ENCODE peak calls at places on chromosomes 3 and 15, in six cellular contexts. N is lower lobe of right lung, K is keratinocyte, H is fibroblast of the aortic adventitia, P is IMR-90, Z is PC-3. U is an unnamed sample.
A peak's percentile ranks its signal among the peaks of the same experiment; 100 is the strongest.

GRCh38 chr15:100772478-100773378 is 106.9 kb upstream of the ALDH1A3 start:
- DNase-seq in N (no peak), K (no peak), H (no peak), P (no peak), Z (no peak), U (no peak)

GRCh38 chr3:14598143-14598569 is 53.4 kb upstream of the CCDC174 start:
- DNase-seq in N (no peak), K (no peak), H (peak; percentile 56), P (peak; percentile 39), Z (peak; percentile 49), U (no peak)

GRCh38 chr3:73021301-73021700 is 24.7 kb downstream of the PPP4R2 start:
- DNase-seq in N (no peak), K (no peak), H (no peak), P (no peak), Z (peak; percentile 16), U (no peak)

GRCh38 chr3:128878556-128879124 is 780 bp upstream of the ACAD9 start:
- DNase-seq in N (no peak), K (peak; percentile 41), H (peak; percentile 66), P (peak; percentile 77), Z (peak; percentile 13), U (peak; percentile 32)

GRCh38 chr3:101945980-101946379 is 96.7 kb downstream of the NFKBIZ start:
- DNase-seq in N (no peak), K (no peak), H (no peak), P (no peak), Z (no peak), U (no peak)

GRCh38 chr15:66778314-66778665 is 76.3 kb downstream of the SMAD6 start:
- DNase-seq in N (no peak), K (no peak), H (no peak), P (no peak), Z (no peak), U (no peak)

GRCh38 chr3:44058022-44058867 is 183.4 kb upstream of the TOPAZ1 start:
- DNase-seq in N (no peak), K (no peak), H (peak; percentile 69), P (peak; percentile 28), Z (peak; percentile 67), U (no peak)

GRCh38 chr3:11699083-11699427 is 55.3 kb upstream of the VGLL4 start:
- DNase-seq in N (no peak), K (no peak), H (peak; percentile 85), P (peak; percentile 61), Z (peak; percentile 71), U (no peak)

GRCh38 chr3:16480861-16481569 is 32.5 kb downstream of the RFTN1 start:
- DNase-seq in N (no peak), K (no peak), H (peak; percentile 55), P (peak; percentile 70), Z (peak; percentile 16), U (no peak)

GRCh38 chr3:60364475-60364874 is 886.8 kb downstream of the FHIT start:
- DNase-seq in N (no peak), K (no peak), H (no peak), P (no peak), Z (no peak), U (no peak)

GRCh38 chr15:68592054-68592453 is 13.3 kb downstream of the CORO2B start:
- DNase-seq in N (no peak), K (no peak), H (peak; percentile 41), P (peak; percentile 63), Z (no peak), U (no peak)

GRCh38 chr3:170784406-170784805 is 85.6 kb downstream of the RPL22L1 start:
- DNase-seq in N (no peak), K (no peak), H (no peak), P (no peak), Z (no peak), U (no peak)

GRCh38 chr3:54691230-54691900 is 236.5 kb downstream of the LRTM1 start:
- DNase-seq in N (no peak), K (no peak), H (no peak), P (peak; percentile 49), Z (no peak), U (no peak)

GRCh38 chr3:138442433-138442832 is 8.0 kb downstream of the ESYT3 start:
- DNase-seq in N (no peak), K (no peak), H (no peak), P (peak; percentile 60), Z (peak; percentile 67), U (no peak)

GRCh38 chr15:71362987-71363968 is 248.0 kb downstream of the THSD4 start:
- DNase-seq in N (no peak), K (no peak), H (no peak), P (no peak), Z (no peak), U (no peak)

GRCh38 chr15:74406992-74407705 is 26.6 kb downstream of the SEMA7A start:
- DNase-seq in N (no peak), K (no peak), H (peak; percentile 85), P (peak; percentile 93), Z (peak; percentile 90), U (peak; percentile 75)

GRCh38 chr3:141795719-141796435 is 32.7 kb downstream of the GRK7 start:
- DNase-seq in N (peak; percentile 86), K (no peak), H (peak; percentile 84), P (no peak), Z (no peak), U (no peak)

GRCh38 chr3:110583373-110583935 is 488.2 kb upstream of the NECTIN3 start:
- DNase-seq in N (no peak), K (no peak), H (no peak), P (peak; percentile 41), Z (peak; percentile 72), U (no peak)

GRCh38 chr3:57627976-57628375 is 30.8 kb upstream of the ARF4 start:
- DNase-seq in N (no peak), K (no peak), H (no peak), P (no peak), Z (no peak), U (peak; percentile 49)